ENCODE peak calls at places on chromosomes 2 and 18, in four cellular contexts. E, X, D and T are unnamed samples.

GRCh38 chr18:57798713-57799373 is 4.3 kb downstream of the ATP8B1 start:
- DNase-seq in D (no peak), X (peak; percentile 51), E (no peak), T (no peak)

GRCh38 chr2:52210161-52210560 is 1178.2 kb upstream of the NRXN1 start:
- DNase-seq in X (no peak), E (no peak), D (no peak), T (no peak)

GRCh38 chr2:65613968-65614555 is 181.7 kb upstream of the SPRED2 start:
- DNase-seq in X (no peak), E (no peak), D (no peak), T (no peak)

GRCh38 chr2:195967336-195967735 is 101.3 kb downstream of the DNAH7 start:
- DNase-seq in X (no peak), D (no peak), E (no peak), T (no peak)

GRCh38 chr2:17753803-17754663 is at the start of the genes GEN1 and SMC6:
- DNase-seq in E (peak; percentile 83), X (peak; percentile 92), D (peak; percentile 96), T (peak; percentile 99)

GRCh38 chr2:19244460-19245363 is 113.7 kb downstream of the OSR1 start:
- DNase-seq in D (no peak), X (no peak), E (no peak), T (no peak)

GRCh38 chr18:77191241-77191751 is 58.4 kb upstream of the GALR1 start:
- DNase-seq in D (no peak), X (no peak), E (no peak), T (no peak)

GRCh38 chr2:9753276-9753600 is 90.0 kb upstream of the TAF1B start:
- DNase-seq in D (peak; percentile 57), X (no peak), E (peak; percentile 69), T (no peak)

GRCh38 chr18:74402806-74403433 is 54.2 kb downstream of the DIPK1C start:
- DNase-seq in X (no peak), D (no peak), E (no peak), T (no peak)

GRCh38 chr2:66370824-66371223 is 64.1 kb upstream of the MEIS1 start:
- DNase-seq in X (no peak), D (no peak), E (no peak), T (no peak)

GRCh38 chr18:12009581-12010140 is 28.4 kb downstream of the IMPA2 start:
- DNase-seq in D (no peak), E (no peak), X (no peak), T (no peak)

GRCh38 chr18:12007063-12007462 is 25.8 kb downstream of the IMPA2 start:
- DNase-seq in X (no peak), E (no peak), D (no peak), T (no peak)

GRCh38 chr18:12010187-12010802 is 29.0 kb downstream of the IMPA2 start:
- DNase-seq in E (no peak), X (no peak), D (no peak), T (no peak)

GRCh38 chr18:12008181-12008767 is 27.0 kb downstream of the IMPA2 start:
- DNase-seq in X (peak; percentile 96), E (no peak), D (no peak), T (no peak)

GRCh38 chr18:12008842-12009580 is 27.7 kb downstream of the IMPA2 start:
- DNase-seq in E (no peak), X (peak; percentile 37), D (no peak), T (no peak)
- TF ChIP-seq ZBTB33 in E (no peak), X (no peak), D (no peak), T (no peak)

DNA sequence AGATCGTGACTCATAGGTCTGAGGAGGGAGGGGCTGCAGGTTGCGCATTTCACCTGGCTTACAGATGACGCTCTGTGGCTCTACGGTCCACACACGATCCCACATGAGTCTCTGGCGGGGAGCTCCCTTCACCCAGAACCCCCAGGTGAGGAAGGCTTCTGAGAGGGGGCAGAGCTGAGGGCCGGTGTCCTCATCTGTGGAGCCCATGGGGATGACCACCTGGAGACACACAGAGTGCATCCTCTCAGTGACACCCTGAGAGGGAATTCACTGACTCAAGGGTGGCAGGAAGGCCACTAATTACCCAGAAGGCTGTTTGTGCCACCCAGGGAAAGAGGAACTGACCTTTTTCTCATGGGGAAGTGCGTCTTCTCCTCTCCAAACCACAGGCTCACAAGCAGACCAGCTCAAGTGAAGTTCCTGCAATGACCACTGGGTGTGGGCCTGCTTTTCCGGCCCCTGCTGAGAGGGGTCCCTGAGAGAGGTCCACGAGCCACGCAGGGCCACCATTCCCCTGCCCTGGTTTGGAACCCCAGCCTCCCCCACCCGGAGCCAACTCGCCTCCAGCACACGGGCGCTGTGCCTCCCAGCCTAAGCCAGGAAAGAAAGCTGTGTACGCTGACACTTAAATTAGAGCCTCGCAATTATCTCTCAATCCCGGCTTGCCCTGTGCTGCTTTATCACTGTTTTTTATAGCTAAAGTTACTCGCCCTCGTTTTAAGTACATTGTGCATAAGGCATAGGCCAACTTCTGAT is 114.1 kb downstream of the BCL11A start:
- DNase-seq in E (peak; percentile 96), D (peak; percentile 24), X (no peak), T (peak; percentile 42)
- H3K4me2 ChIP-seq in E (peak overlapping the region; percentile 86), D (no peak overlapping the region), X (no peak overlapping the region), T (no peak overlapping the region)

GRCh38 chr18:55603775-55604174 is 15.8 kb upstream of the TCF4 start:
- DNase-seq in E (no peak), X (no peak), D (no peak), T (no peak)
- TF ChIP-seq RFX5 in E (no peak), X (no peak), D (no peak), T (no peak)

DNA sequence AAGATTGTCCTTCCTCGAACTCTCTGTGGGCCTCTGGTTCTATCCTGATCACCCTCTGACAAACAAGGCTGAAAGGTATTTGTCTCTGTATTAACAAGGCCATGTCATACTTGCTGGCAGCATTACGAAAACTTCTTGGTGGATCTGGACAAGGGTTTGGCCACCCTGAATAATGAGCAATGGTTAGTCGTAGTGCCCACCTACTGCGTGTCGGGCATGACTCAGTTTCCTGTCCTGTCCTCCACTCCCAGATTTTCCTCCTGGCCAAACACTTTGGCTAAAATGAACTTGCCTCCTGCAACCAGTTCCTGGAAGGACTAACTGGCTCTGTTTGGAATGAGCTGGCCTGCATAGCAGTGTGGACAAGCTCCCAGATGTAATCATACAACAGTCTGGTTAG is 198.5 kb upstream of the SMIM21 start:
- DNase-seq in D (no peak), E (no peak), X (no peak), T (no peak)
- TF ChIP-seq ZBTB33 in D (no peak), E (no peak), X (no peak), T (no peak)

DNA sequence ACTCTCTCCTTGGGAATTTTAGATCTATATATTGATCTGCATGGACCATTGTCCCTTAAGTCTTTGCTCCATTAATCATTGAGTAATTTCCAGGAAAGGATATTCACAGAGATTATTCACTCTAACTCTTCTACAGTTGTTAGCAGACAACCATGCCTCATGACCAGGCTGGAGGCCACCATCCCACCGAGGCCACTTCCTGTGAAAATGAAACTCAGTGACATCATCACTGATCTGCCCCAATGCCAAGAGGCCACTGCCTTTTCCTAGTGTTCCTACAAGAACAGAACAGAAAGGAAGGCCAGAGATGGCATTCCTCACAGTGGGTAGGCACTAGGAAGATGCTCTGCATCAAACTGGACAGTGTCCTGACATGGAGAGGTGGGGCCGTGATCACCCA is 161.3 kb downstream of the DTNA start:
- DNase-seq in E (no peak), X (no peak), D (no peak), T (no peak)
- H3K4me2 ChIP-seq in E (no peak overlapping the region), X (no peak overlapping the region), D (no peak overlapping the region), T (no peak overlapping the region)